ENCODE peak calls at places on chromosomes 5 and 9, in nine cellular contexts. H is NCI-H2029 treated with DMSO at 0.1 percent for 48 hours; U is activated CD8-positive, alpha-beta memory T cell treated with anti-CD3 and anti-CD28 coated beads for 1 hour; A is GOT3; I is choroid plexus epithelial cell; Y is EL; W is NCI-H460; J is stimulated activated CD4-positive, alpha-beta T cell treated with anti-CD3 and anti-CD28 coated beads, Interleukin-4, amount 100 ng/mL, for 4 hours; G is DMS 273 treated with DMSO at 0.1 percent for 48 hours. F is an unnamed sample.

GRCh38 chr5:32805966-32806626 is 95.0 kb downstream of the NPR3 start:
- DNase-seq in Y (peak), H (no peak), A (no peak), J (no peak), U (no peak), G (no peak), W (peak), I (peak), F (peak)

GRCh38 chr9:14985419-14985818 is 75.2 kb upstream of the FREM1 start:
- DNase-seq in Y (no peak), I (no peak), H (no peak), W (no peak), A (no peak), G (no peak), J (no peak), U (no peak), F (no peak)

GRCh38 chr5:56950626-56951130 is 1.2 kb downstream of the MIER3 start:
- DNase-seq in I (peak), U (peak), W (peak), H (no peak), J (peak), A (no peak), Y (peak), G (peak), F (peak)

GRCh38 chr5:89128097-89128496 is 245.1 kb upstream of the MEF2C start:
- DNase-seq in W (no peak), H (no peak), G (no peak), Y (no peak), A (no peak), I (peak), J (no peak), U (no peak), F (no peak)

GRCh38 chr5:7884491-7885273 is 15.7 kb downstream of the MTRR start:
- DNase-seq in H (no peak), Y (no peak), G (no peak), J (no peak), I (peak), W (no peak), A (no peak), U (no peak), F (no peak)

GRCh38 chr9:99833735-99834134 is 12.1 kb downstream of the NR4A3 start:
- DNase-seq in G (no peak), J (no peak), W (no peak), U (no peak), I (no peak), Y (no peak), A (no peak), H (no peak), F (no peak)

GRCh38 chr5:126490167-126490937 is 67.1 kb downstream of the GRAMD2B start:
- DNase-seq in Y (no peak), J (no peak), A (no peak), I (peak), W (no peak), H (no peak), G (no peak), U (no peak), F (no peak)

GRCh38 chr9:117120061-117120460 is 294.8 kb downstream of the ASTN2 start:
- DNase-seq in I (no peak), H (no peak), G (no peak), Y (no peak), A (no peak), U (no peak), J (no peak), W (no peak), F (no peak)

GRCh38 chr9:4137755-4138154 is 162.1 kb downstream of the GLIS3 start:
- DNase-seq in Y (peak), I (peak), U (no peak), W (no peak), A (no peak), H (no peak), J (no peak), G (no peak), F (peak)

GRCh38 chr5:171863928-171864327 is 78.3 kb downstream of the SMIM23 start:
- DNase-seq in W (no peak), Y (peak), G (no peak), H (no peak), A (no peak), J (no peak), U (no peak), I (peak), F (peak)

GRCh38 chr5:75610201-75610600 is 1.1 kb upstream of the ANKDD1B start:
- DNase-seq in A (no peak), I (no peak), W (no peak), H (no peak), U (no peak), J (no peak), G (no peak), Y (no peak), F (no peak)

GRCh38 chr5:168578506-168579205 is 512 bp downstream of the PANK3 start:
- DNase-seq in H (no peak), Y (no peak), G (no peak), U (no peak), J (no peak), W (no peak), I (peak), A (no peak), F (peak)

GRCh38 chr9:134367796-134368490 is 41.7 kb downstream of the RXRA start:
- DNase-seq in Y (no peak), H (no peak), W (no peak), G (no peak), A (no peak), I (no peak), U (no peak), J (no peak), F (peak)

GRCh38 chr5:108634251-108634950 is 113.3 kb upstream of the FER start:
- DNase-seq in U (no peak), Y (no peak), J (no peak), G (no peak), H (no peak), A (no peak), I (no peak), W (no peak), F (no peak)

F was measured in amniotic epithelial cell.